ENCODE peak calls at places on chromosome 1, in seven cellular contexts. M is cardiac fibroblast, U is colonic mucosa, J is left ventricle myocardium inferior, H is bronchial epithelial cell, Q is mammary epithelial cell, E is cardiac muscle cell. G is an unnamed sample.

GRCh38 chr1:2019162-2019542 is at the start of gene GABRD:
- DNase-seq in H (no peak), E (peak; percentile 30), J (no peak), Q (no peak), M (peak; percentile 8), U (no peak), G (no peak)

GRCh38 chr1:23417570-23417969 is 7.0 kb downstream of the TCEA3 start:
- DNase-seq in E (no peak), J (peak; percentile 45), M (no peak), Q (no peak), H (no peak), U (peak; percentile 46), G (no peak)

GRCh38 chr1:2981981-2982614 is 39.2 kb upstream of the ACTRT2 start:
- DNase-seq in M (no peak), Q (no peak), E (no peak), H (no peak), U (no peak), J (peak; percentile 6), G (no peak)

GRCh38 chr1:17148950-17149608 is 29.8 kb upstream of the PADI2 start:
- DNase-seq in Q (no peak), H (no peak), M (peak; percentile 19), U (no peak), E (peak; percentile 53), J (no peak), G (no peak)

GRCh38 chr1:186960866-186961265 is 132.1 kb downstream of the PLA2G4A start:
- DNase-seq in E (peak; percentile 55), J (no peak), Q (no peak), M (peak; percentile 46), H (no peak), U (no peak), G (peak; percentile 70)

GRCh38 chr1:152110365-152110859 is 4.8 kb downstream of the TCHH start:
- DNase-seq in Q (peak; percentile 68), U (peak; percentile 28), M (peak; percentile 38), J (peak; percentile 15), E (peak; percentile 60), H (peak; percentile 49), G (peak; percentile 84)

GRCh38 chr1:14366361-14367018 is 232.0 kb upstream of the KAZN start:
- DNase-seq in Q (no peak), E (peak; percentile 54), U (no peak), H (no peak), J (peak; percentile 43), M (peak; percentile 81), G (no peak)

GRCh38 chr1:29698033-29698432 is 461.7 kb downstream of the PTPRU start:
- DNase-seq in E (peak; percentile 82), M (peak; percentile 78), Q (peak; percentile 51), U (peak; percentile 23), J (no peak), H (peak; percentile 53), G (peak; percentile 80)

GRCh38 chr1:109241344-109241743 is 8.0 kb upstream of the CELSR2 start:
- DNase-seq in U (no peak), H (no peak), E (peak; percentile 3), J (no peak), Q (no peak), M (no peak), G (no peak)

DNA sequence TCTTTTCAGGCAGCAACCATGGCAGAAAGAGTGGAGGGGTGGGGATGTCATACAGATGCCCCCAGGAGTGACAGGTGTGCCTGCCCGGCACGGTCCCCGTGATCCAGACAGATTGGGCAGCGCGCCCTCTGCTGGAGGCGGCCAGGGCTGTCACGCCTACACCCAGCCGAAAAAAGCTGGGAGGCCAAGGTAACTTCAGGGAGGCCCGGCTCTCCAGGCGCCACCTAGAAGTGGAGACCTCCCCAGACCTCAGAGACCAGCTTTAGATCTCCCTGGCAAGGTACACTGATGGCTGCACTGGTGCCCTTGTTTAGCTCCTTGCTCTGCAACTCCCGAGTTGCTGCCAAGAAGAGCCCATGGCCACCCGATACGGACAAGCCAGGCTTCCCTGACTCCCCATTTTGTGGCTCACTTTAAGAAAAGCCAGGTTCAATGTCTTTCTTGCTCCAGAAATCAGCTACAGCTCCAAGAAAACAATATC is 6.6 kb downstream of the GOLT1A start:
- DNase-seq in Q (peak; percentile 24), J (peak; percentile 55), E (peak; percentile 39), M (peak; percentile 36), H (no peak), U (peak; percentile 79), G (peak; percentile 76)
- TF ChIP-seq CTCF in Q (peak; percentile 95), J (peak; percentile 95), E (peak; percentile 97), M (peak; percentile 95), H (peak; percentile 93), U (peak; percentile 86), G (peak; percentile 99)

GRCh38 chr1:229159668-229160544 is 111.0 kb upstream of the RAB4A start:
- DNase-seq in M (no peak), H (no peak), U (no peak), J (no peak), Q (no peak), E (peak; percentile 9), G (no peak)

GRCh38 chr1:229155472-229155871 is 115.4 kb upstream of the RAB4A start:
- DNase-seq in J (peak; percentile 33), H (no peak), E (no peak), U (no peak), M (no peak), Q (no peak), G (no peak)

GRCh38 chr1:229153955-229154548 is 116.9 kb upstream of the RAB4A start:
- DNase-seq in M (no peak), U (no peak), J (no peak), E (no peak), Q (no peak), H (no peak), G (no peak)

GRCh38 chr1:229158317-229159294 is 112.3 kb upstream of the RAB4A start:
- DNase-seq in Q (no peak), J (no peak), M (no peak), U (peak; percentile 49), E (no peak), H (no peak), G (no peak)

GRCh38 chr1:229156819-229157218 is 114.1 kb upstream of the RAB4A start:
- DNase-seq in Q (no peak), M (peak; percentile 33), J (no peak), E (peak; percentile 15), U (no peak), H (no peak), G (peak; percentile 54)
- TF ChIP-seq CTCF in Q (peak; percentile 55), M (no peak), J (peak; percentile 68), E (peak; percentile 14), U (peak; percentile 28), H (peak; percentile 36), G (peak; percentile 58)

GRCh38 chr1:40650075-40650474 is 15.4 kb downstream of the RIMS3 start:
- DNase-seq in M (no peak), Q (no peak), H (peak; percentile 38), U (no peak), J (no peak), E (peak; percentile 18), G (no peak)
- TF ChIP-seq CTCF in M (peak; percentile 53), Q (peak; percentile 29), H (peak; percentile 51), U (no peak), J (peak; percentile 39), E (peak; percentile 43), G (no peak)

GRCh38 chr1:192512426-192513125 is 63.0 kb upstream of the RGS1 start:
- DNase-seq in J (no peak), H (no peak), E (no peak), Q (no peak), M (no peak), U (peak; percentile 20), G (no peak)

DNA sequence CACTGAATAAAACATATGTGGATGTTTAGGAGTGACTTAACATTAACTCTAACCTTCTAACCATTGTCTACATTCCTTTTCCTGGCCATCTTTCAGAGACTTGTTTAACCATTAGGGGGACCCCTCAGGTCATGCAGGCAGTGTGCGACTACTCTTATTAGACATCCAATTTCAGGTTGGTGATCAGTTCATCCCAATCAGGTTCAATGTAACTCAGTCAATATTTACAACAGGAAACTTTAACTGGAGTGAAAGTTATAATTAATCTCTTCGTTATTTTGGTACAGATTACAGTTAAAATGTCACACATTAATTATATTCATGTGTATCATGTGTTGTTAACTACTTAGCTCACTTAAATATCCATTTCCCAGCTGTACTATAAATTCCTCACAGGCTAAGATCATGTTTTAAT is 68.8 kb upstream of the RGS1 start:
- DNase-seq in Q (no peak), U (no peak), J (no peak), M (peak; percentile 64), H (no peak), E (peak; percentile 65), G (peak; percentile 30)
- TF ChIP-seq CTCF in Q (peak; percentile 23), U (no peak), J (peak; percentile 46), M (peak; percentile 49), H (no peak), E (peak; percentile 54), G (no peak)

GRCh38 chr1:67484492-67484891 is 54.3 kb upstream of the SERBP1 start:
- DNase-seq in H (no peak), Q (no peak), E (peak; percentile 38), U (no peak), M (peak; percentile 14), J (no peak), G (no peak)

GRCh38 chr1:67493148-67493547 is 62.9 kb upstream of the SERBP1 start:
- DNase-seq in E (no peak), J (no peak), U (no peak), Q (no peak), M (no peak), H (no peak), G (no peak)

GRCh38 chr1:67485046-67485811 is 55.0 kb upstream of the SERBP1 start:
- DNase-seq in U (no peak), J (no peak), H (no peak), Q (no peak), E (no peak), M (no peak), G (no peak)

GRCh38 chr1:67491280-67491679 is 61.1 kb upstream of the SERBP1 start:
- DNase-seq in E (no peak), H (no peak), M (no peak), U (no peak), J (no peak), Q (no peak), G (no peak)

GRCh38 chr1:67489643-67490042 is 59.4 kb upstream of the SERBP1 start:
- DNase-seq in Q (peak; percentile 19), U (no peak), M (peak; percentile 36), E (peak; percentile 37), J (no peak), H (peak; percentile 65), G (peak; percentile 38)
- TF ChIP-seq CTCF in Q (peak; percentile 54), U (no peak), M (peak; percentile 14), E (peak; percentile 22), J (peak; percentile 62), H (peak; percentile 51), G (no peak)

G was measured in MCF 10A.